ENCODE peak calls at places on chromosomes 6 and 20, in four cellular contexts. E is kidney tubule cell; C is activated CD4-positive, alpha-beta T cell treated with anti-CD3 and anti-CD28 coated beads for 4 hours; W is stomach. O is an unnamed sample.

GRCh38 chr6:35778437-35778836 is 2.0 kb downstream of the CLPSL2 start:
- DNase-seq in E (no peak), C (no peak), W (no peak), O (no peak)

GRCh38 chr20:62792182-62792939 is 3.9 kb upstream of the MRGBP start:
- DNase-seq in E (peak), C (no peak), W (no peak), O (peak)

GRCh38 chr6:131225127-131225526 is 89.9 kb downstream of the AKAP7 start:
- DNase-seq in E (no peak), C (no peak), W (no peak), O (no peak)

GRCh38 chr6:9409126-9409525 is 973.8 kb upstream of the SLC35B3 start:
- DNase-seq in E (no peak), C (no peak), W (no peak), O (no peak)

GRCh38 chr6:31791324-31792089 is 4.0 kb downstream of the VARS1 start:
- DNase-seq in E (peak), C (peak), W (peak), O (peak)

GRCh38 chr6:67285770-67286495 is 1349.1 kb upstream of the ADGRB3 start:
- DNase-seq in E (no peak), C (no peak), W (no peak), O (no peak)

GRCh38 chr6:121668259-121668658 is 232.8 kb downstream of the GJA1 start:
- DNase-seq in E (no peak), C (no peak), W (no peak), O (no peak)

GRCh38 chr20:23159923-23160445 is 73.9 kb upstream of the CD93 start:
- DNase-seq in E (no peak), C (no peak), W (no peak), O (no peak)

GRCh38 chr6:34359438-34360158 is 32.9 kb downstream of the NUDT3 start:
- DNase-seq in E (no peak), C (no peak), W (no peak), O (peak)

GRCh38 chr6:121305957-121306607 is 28.2 kb downstream of the TBC1D32 start:
- DNase-seq in E (peak), C (no peak), W (no peak), O (peak)

GRCh38 chr6:159640322-159640721 is 52.7 kb downstream of the SOD2 start:
- DNase-seq in E (no peak), C (no peak), W (no peak), O (no peak)

GRCh38 chr6:125194980-125195379 is 41.4 kb downstream of the TPD52L1 start:
- DNase-seq in E (no peak), C (no peak), W (no peak), O (no peak)

GRCh38 chr6:142444388-142444787 is 142.6 kb downstream of the ADGRG6 start:
- DNase-seq in E (no peak), C (no peak), W (no peak), O (peak)

GRCh38 chr20:4449977-4450715 is 271.6 kb upstream of the PRND start:
- DNase-seq in E (peak), C (no peak), W (no peak), O (peak)

GRCh38 chr6:110341671-110342304 is 16.4 kb downstream of the METTL24 start:
- DNase-seq in E (peak), C (no peak), W (no peak), O (peak)

GRCh38 chr6:27280064-27280539 is 32.0 kb downstream of the POM121L2 start:
- DNase-seq in E (peak), C (no peak), W (no peak), O (peak)

GRCh38 chr6:36119209-36119608 is 11.1 kb upstream of the MAPK13 start:
- DNase-seq in E (no peak), C (no peak), W (no peak), O (no peak)

GRCh38 chr20:32966881-32967781 is 37.1 kb downstream of the SUN5 start:
- DNase-seq in E (no peak), C (no peak), W (peak), O (no peak)

GRCh38 chr6:80457044-80457933 is 350.8 kb downstream of the BCKDHB start:
- DNase-seq in E (peak), C (no peak), W (peak), O (peak)

GRCh38 chr20:63519765-63520593 is 586 bp upstream of the PPDPF start:
- DNase-seq in E (peak), C (peak), W (no peak), O (peak)

GRCh38 chr6:157983439-157984119 is 1.9 kb downstream of the SYNJ2 start:
- DNase-seq in E (no peak), C (no peak), W (no peak), O (no peak)

GRCh38 chr6:31915351-31915750 is 12.2 kb upstream of the C2 start:
- DNase-seq in E (no peak), C (no peak), W (no peak), O (no peak)

GRCh38 chr6:123022980-123023379 is 26.9 kb downstream of the CLVS2 start:
- DNase-seq in E (peak), C (no peak), W (no peak), O (peak)

O was measured in PC-3.